ENCODE peak calls at places on chromosomes 13 and 19, in six cellular contexts. X, Q, T, A, N and U are unnamed samples.

GRCh38 chr19:5149930-5150329 is 181.0 kb downstream of the KDM4B start:
- DNase-seq in X (no peak), Q (no peak), T (no peak), A (no peak), N (no peak), U (no peak)

GRCh38 chr13:113671066-113672001 is 4.3 kb downstream of the GRK1 start:
- DNase-seq in X (peak), Q (no peak), T (no peak), A (no peak), N (peak), U (no peak)

GRCh38 chr13:41470187-41470586 is 12.8 kb downstream of the RGCC start:
- DNase-seq in X (no peak), Q (no peak), T (no peak), A (no peak), N (no peak), U (no peak)

GRCh38 chr19:3029070-3029923 is at the start of gene TLE2:
- DNase-seq in X (no peak), Q (no peak), T (no peak), A (no peak), N (peak), U (no peak)

GRCh38 chr19:42184401-42184861 is 33.0 kb downstream of the DEDD2 start:
- DNase-seq in X (peak), Q (peak), T (peak), A (peak), N (peak), U (peak)

GRCh38 chr19:32581704-32582164 is 744 bp downstream of the PDCD5 start:
- DNase-seq in X (peak), Q (peak), T (peak), A (no peak), N (no peak), U (peak)

GRCh38 chr19:10206226-10206873 is 11.6 kb upstream of the DNMT1 start:
- DNase-seq in X (no peak), Q (peak), T (no peak), A (peak), N (no peak), U (no peak)

GRCh38 chr19:13026478-13026999 is 31.3 kb downstream of the NFIX start:
- DNase-seq in X (no peak), Q (peak), T (no peak), A (no peak), N (no peak), U (no peak)

GRCh38 chr13:73730014-73730413 is 404.2 kb downstream of the KLF12 start:
- DNase-seq in X (no peak), Q (no peak), T (no peak), A (no peak), N (no peak), U (no peak)

GRCh38 chr13:113618455-113618854 is 33.9 kb downstream of the TFDP1 start:
- DNase-seq in X (no peak), Q (no peak), T (no peak), A (no peak), N (no peak), U (no peak)

GRCh38 chr13:108220042-108220441 is 1.9 kb downstream of the ABHD13 start:
- DNase-seq in X (no peak), Q (peak), T (no peak), A (peak), N (no peak), U (no peak)

GRCh38 chr19:43779820-43780219 is 953 bp downstream of the KCNN4 start:
- DNase-seq in X (no peak), Q (peak), T (no peak), A (no peak), N (peak), U (no peak)

GRCh38 chr13:29846475-29847256 is 3.8 kb downstream of the UBL3 start:
- DNase-seq in X (no peak), Q (no peak), T (no peak), A (no peak), N (no peak), U (no peak)

GRCh38 chr19:23311551-23311950 is 61.4 kb upstream of the ZNF724 start:
- DNase-seq in X (no peak), Q (peak), T (no peak), A (no peak), N (no peak), U (no peak)

GRCh38 chr19:18790566-18791314 is at the start of gene COMP:
- DNase-seq in X (no peak), Q (no peak), T (no peak), A (no peak), N (no peak), U (no peak)

GRCh38 chr19:11066326-11066725 is 22.9 kb upstream of the LDLR start:
- DNase-seq in X (no peak), Q (no peak), T (peak), A (no peak), N (no peak), U (no peak)

GRCh38 chr13:104750377-104750776 is 1684.2 kb upstream of the SLC10A2 start:
- DNase-seq in X (no peak), Q (peak), T (no peak), A (no peak), N (no peak), U (no peak)

GRCh38 chr19:13027031-13027430 is 31.8 kb downstream of the NFIX start:
- DNase-seq in X (no peak), Q (no peak), T (no peak), A (no peak), N (no peak), U (no peak)

GRCh38 chr13:75694742-75695141 is 58.6 kb downstream of the LMO7 start:
- DNase-seq in X (no peak), Q (no peak), T (no peak), A (no peak), N (no peak), U (no peak)

GRCh38 chr13:71515639-71516038 is 351.4 kb downstream of the DACH1 start:
- DNase-seq in X (no peak), Q (no peak), T (no peak), A (no peak), N (no peak), U (no peak)

GRCh38 chr13:40401911-40402776 is 264.3 kb downstream of the FOXO1 start:
- DNase-seq in X (peak), Q (peak), T (peak), A (peak), N (peak), U (peak)

GRCh38 chr19:48558018-48558684 is 6.2 kb downstream of the SULT2B1 start:
- DNase-seq in X (no peak), Q (peak), T (no peak), A (no peak), N (peak), U (no peak)

GRCh38 chr19:4598712-4599111 is 39.2 kb upstream of the SEMA6B start:
- DNase-seq in X (no peak), Q (no peak), T (no peak), A (no peak), N (no peak), U (no peak)

GRCh38 chr19:574658-575526 is 2.5 kb downstream of the BSG start:
- DNase-seq in X (peak), Q (peak), T (peak), A (no peak), N (no peak), U (no peak)

GRCh38 chr13:28337196-28338045 is 157.5 kb downstream of the FLT1 start:
- DNase-seq in X (no peak), Q (peak), T (no peak), A (no peak), N (no peak), U (no peak)

GRCh38 chr19:50500060-50500752 is 10.8 kb downstream of the JOSD2 start:
- DNase-seq in X (peak), Q (no peak), T (peak), A (no peak), N (peak), U (no peak)

GRCh38 chr13:112174476-112175110 is 107.6 kb downstream of the SOX1 start:
- DNase-seq in X (no peak), Q (no peak), T (no peak), A (no peak), N (no peak), U (no peak)

GRCh38 chr19:41225238-41226052 is 6.4 kb downstream of the AXL start:
- DNase-seq in X (peak), Q (peak), T (peak), A (peak), N (no peak), U (no peak)

GRCh38 chr13:39091586-39091985 is 53.3 kb downstream of the NHLRC3 start:
- DNase-seq in X (no peak), Q (no peak), T (no peak), A (no peak), N (no peak), U (no peak)

GRCh38 chr13:108322206-108322824 is 52.8 kb downstream of the TNFSF13B start:
- DNase-seq in X (no peak), Q (peak), T (no peak), A (no peak), N (no peak), U (no peak)

GRCh38 chr19:6551607-6552450 is 21.0 kb downstream of the TNFSF9 start:
- DNase-seq in X (no peak), Q (no peak), T (peak), A (no peak), N (peak), U (no peak)

GRCh38 chr19:2503521-2504109 is 27.7 kb downstream of the GADD45B start:
- DNase-seq in X (no peak), Q (peak), T (no peak), A (no peak), N (no peak), U (no peak)

GRCh38 chr13:47277774-47278173 is 380.9 kb upstream of the HTR2A start:
- DNase-seq in X (no peak), Q (no peak), T (no peak), A (no peak), N (no peak), U (no peak)

GRCh38 chr13:42524487-42525034 is 49.4 kb upstream of the TNFSF11 start:
- DNase-seq in X (no peak), Q (peak), T (peak), A (no peak), N (peak), U (no peak)

GRCh38 chr19:1247747-1248453 is 483 bp upstream of the MIDN start:
- DNase-seq in X (peak), Q (peak), T (peak), A (peak), N (peak), U (no peak)

GRCh38 chr13:72457151-72457550 is 270.3 kb downstream of the MZT1 start:
- DNase-seq in X (no peak), Q (no peak), T (no peak), A (no peak), N (no peak), U (no peak)

GRCh38 chr19:39372047-39372802 is 18.7 kb downstream of the PAF1 start:
- DNase-seq in X (peak), Q (no peak), T (peak), A (peak), N (no peak), U (no peak)
- H3K27ac ChIP-seq in X (peak), Q (no peak), T (peak), A (peak), N (peak), U (peak)

DNA sequence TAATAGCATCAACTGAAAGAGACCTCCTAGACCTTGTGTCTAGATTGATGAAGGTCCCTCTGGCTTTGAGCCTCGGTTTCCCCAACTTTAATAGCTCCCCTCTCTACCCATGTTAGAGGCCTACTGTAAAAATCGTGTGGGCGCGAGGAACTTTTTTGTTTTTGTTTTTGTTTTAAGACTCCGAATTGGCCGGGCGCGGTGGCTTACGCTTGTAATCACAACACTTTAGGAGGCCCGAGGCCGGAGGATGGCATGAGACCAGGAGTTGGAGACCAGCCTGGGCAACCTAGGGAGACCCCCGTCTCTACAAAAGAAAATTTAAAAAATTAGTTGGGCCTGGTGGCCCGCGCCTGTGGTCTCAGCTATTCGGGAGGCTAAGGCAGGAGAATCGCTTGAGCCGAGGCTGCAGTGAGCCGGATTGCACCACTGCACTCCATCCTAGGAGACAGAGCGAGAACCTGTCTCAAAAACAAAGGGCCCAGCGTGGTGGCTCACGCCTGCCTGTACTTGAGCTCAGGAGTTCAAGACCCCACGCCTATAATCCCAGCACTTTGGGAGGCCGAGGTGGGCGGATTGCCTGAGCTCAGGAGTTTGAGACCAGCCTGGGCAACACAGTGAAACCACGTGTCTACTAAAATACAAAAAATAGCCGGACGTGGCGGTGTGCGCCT is 858 bp upstream of the PPP6R1 start:
- DNase-seq in X (no peak), Q (no peak), T (no peak), A (no peak), N (peak), U (no peak)
- H3K27ac ChIP-seq in X (peak), Q (peak), T (peak), A (peak), N (peak), U (peak)

GRCh38 chr19:30685601-30686000 is 313.4 kb downstream of the ZNF536 start:
- DNase-seq in X (no peak), Q (no peak), T (no peak), A (no peak), N (no peak), U (no peak)
- H3K27ac ChIP-seq in X (no peak), Q (no peak), T (no peak), A (no peak), N (no peak), U (no peak)

DNA sequence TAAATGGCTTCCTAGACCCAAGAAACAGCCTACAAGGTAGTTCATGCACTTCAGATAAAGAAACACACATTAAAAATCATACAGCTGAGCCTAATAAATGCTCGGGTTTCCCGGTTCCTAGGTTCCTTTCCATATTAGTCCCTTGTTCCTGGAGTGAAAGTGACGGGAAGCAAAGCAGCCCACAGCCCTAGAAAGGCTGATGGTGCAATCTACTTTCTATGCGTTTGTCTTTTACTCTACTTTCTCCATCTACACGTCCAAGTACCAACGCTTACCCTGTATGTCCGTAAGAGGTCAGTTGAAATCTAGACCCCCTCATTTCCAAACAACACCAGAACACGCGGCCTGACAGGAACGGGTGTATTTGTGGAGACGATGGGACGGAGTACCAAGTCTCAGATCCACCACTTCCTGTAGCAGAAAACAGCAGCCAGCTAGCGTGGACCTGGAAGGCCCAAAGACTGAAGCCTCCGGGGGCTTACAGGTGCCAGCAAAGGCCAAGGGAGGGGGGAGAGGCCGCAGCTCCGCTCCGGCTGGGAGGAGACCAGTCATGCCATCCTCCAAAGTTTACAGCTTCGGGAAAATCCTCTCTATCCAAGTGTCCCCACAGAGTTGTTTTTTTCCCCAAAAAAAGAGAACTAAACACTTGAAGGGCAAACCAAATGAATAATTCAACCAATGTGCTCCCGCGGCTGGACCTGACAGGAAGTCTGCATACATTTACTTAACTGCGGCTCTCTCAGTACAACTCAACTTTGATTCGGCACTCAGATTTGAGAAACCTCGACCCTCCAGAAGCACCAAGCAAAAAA is 34.1 kb downstream of the STK24 start:
- DNase-seq in X (no peak), Q (no peak), T (no peak), A (no peak), N (no peak), U (no peak)
- H3K27ac ChIP-seq in X (peak), Q (no peak), T (peak), A (no peak), N (peak), U (no peak)

GRCh38 chr19:44810555-44811447 is 1.9 kb downstream of the BCAM start:
- DNase-seq in X (no peak), Q (no peak), T (no peak), A (no peak), N (no peak), U (no peak)
- H3K27ac ChIP-seq in X (peak), Q (no peak), T (no peak), A (no peak), N (no peak), U (no peak)

DNA sequence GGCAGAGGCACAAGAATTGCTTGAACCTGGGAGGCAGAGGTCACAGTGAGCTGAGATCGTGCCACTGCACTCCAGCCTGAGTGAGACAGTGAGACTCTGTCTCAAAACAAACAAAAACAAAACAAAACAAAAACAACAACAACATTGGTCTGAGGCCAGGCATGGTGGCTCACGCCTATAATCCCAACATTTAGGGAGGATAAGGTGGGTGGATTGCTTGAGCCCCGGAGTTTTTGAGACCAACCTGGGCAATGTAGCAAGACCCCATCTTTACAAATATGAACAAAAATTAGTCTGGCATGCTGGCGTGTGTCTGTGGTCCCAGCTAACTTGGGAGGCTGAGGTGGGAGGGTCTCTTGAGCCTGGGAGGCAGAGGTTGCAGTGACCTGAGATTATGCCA is 16.0 kb upstream of the NWD1 start:
- DNase-seq in X (no peak), Q (no peak), T (no peak), A (no peak), N (no peak), U (no peak)
- H3K27ac ChIP-seq in X (no peak), Q (no peak), T (no peak), A (no peak), N (no peak), U (no peak)

GRCh38 chr13:48678316-48678715 is 24.6 kb downstream of the CYSLTR2 start:
- DNase-seq in X (no peak), Q (no peak), T (no peak), A (no peak), N (no peak), U (no peak)

GRCh38 chr13:48682452-48682851 is 28.7 kb downstream of the CYSLTR2 start:
- DNase-seq in X (no peak), Q (no peak), T (no peak), A (no peak), N (no peak), U (no peak)

GRCh38 chr13:48675247-48675646 is 21.5 kb downstream of the CYSLTR2 start:
- DNase-seq in X (no peak), Q (no peak), T (no peak), A (no peak), N (no peak), U (no peak)

GRCh38 chr13:48679941-48680630 is 26.4 kb downstream of the CYSLTR2 start:
- DNase-seq in X (no peak), Q (no peak), T (no peak), A (no peak), N (no peak), U (no peak)

GRCh38 chr13:48680756-48681392 is 27.1 kb downstream of the CYSLTR2 start:
- DNase-seq in X (no peak), Q (no peak), T (no peak), A (no peak), N (no peak), U (no peak)
- H3K27ac ChIP-seq in X (peak), Q (no peak), T (no peak), A (no peak), N (no peak), U (no peak)

DNA sequence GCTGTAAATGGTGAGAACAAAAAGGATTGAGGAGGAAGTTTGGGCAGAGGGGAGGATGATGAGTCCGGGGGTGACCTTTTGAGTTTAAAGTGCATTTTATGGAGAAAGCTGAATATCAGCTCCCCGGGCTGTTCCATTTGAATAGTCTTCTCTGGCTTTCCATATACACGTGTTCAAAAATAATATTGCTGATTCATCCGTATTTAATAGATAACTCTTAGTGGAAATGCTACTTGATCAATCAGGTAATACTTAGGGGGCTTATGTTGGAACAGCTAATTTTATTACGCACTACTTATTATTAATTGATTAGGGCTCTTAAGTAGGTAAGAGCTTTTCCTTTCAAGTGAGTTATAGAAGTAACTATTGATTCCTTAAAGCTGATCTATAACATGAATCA is 76.4 kb downstream of the ERCC5 start:
- DNase-seq in X (no peak), Q (no peak), T (no peak), A (no peak), N (no peak), U (no peak)
- H3K27ac ChIP-seq in X (no peak), Q (no peak), T (no peak), A (no peak), N (no peak), U (no peak)